ENCODE peak calls at places on chromosomes 11 and 22, in seven cellular contexts. U, X, H, A, F, S and I are unnamed samples.

GRCh38 chr11:78350101-78350645 is 67.4 kb downstream of the GAB2 start:
- DNase-seq in U (no peak), X (no peak), H (peak; percentile 30), A (peak; percentile 76), F (peak; percentile 19), S (no peak), I (peak; percentile 41)

GRCh38 chr11:28858076-28858475 is 749.9 kb downstream of the METTL15 start:
- DNase-seq in U (no peak), X (no peak), H (no peak), A (no peak), F (no peak), S (no peak), I (no peak)

GRCh38 chr22:23438216-23438615 is 141.9 kb downstream of the IGLL1 start:
- DNase-seq in U (no peak), X (no peak), H (no peak), A (no peak), F (no peak), S (no peak), I (no peak)

GRCh38 chr11:24155792-24156191 is 341.1 kb upstream of the LUZP2 start:
- DNase-seq in U (no peak), X (peak; percentile 23), H (no peak), A (peak; percentile 37), F (no peak), S (no peak), I (peak; percentile 40)

GRCh38 chr22:22678970-22679369 is 34.6 kb downstream of the GGTLC2 start:
- DNase-seq in U (no peak), X (no peak), H (no peak), A (no peak), F (no peak), S (no peak), I (no peak)

GRCh38 chr11:24679686-24680318 is 182.9 kb downstream of the LUZP2 start:
- DNase-seq in U (no peak), X (no peak), H (no peak), A (peak; percentile 15), F (no peak), S (no peak), I (no peak)

GRCh38 chr11:1234054-1234720 is 11.3 kb downstream of the MUC5B start:
- DNase-seq in U (no peak), X (peak; percentile 1), H (no peak), A (no peak), F (peak; percentile 13), S (no peak), I (no peak)

GRCh38 chr11:112085822-112086421 is 634 bp downstream of the TIMM8B start:
- DNase-seq in U (no peak), X (peak; percentile 21), H (peak; percentile 19), A (no peak), F (peak; percentile 37), S (peak; percentile 39), I (no peak)

GRCh38 chr11:60343094-60343704 is 16.1 kb downstream of the MS4A6E start:
- DNase-seq in U (no peak), X (no peak), H (no peak), A (peak; percentile 11), F (no peak), S (peak; percentile 13), I (no peak)

GRCh38 chr11:110075087-110075821 is 17.9 kb upstream of the ZC3H12C start:
- DNase-seq in U (peak; percentile 25), X (peak; percentile 48), H (no peak), A (no peak), F (no peak), S (no peak), I (no peak)

GRCh38 chr11:69655479-69656394 is 14.8 kb downstream of the CCND1 start:
- DNase-seq in U (no peak), X (peak; percentile 55), H (no peak), A (no peak), F (no peak), S (no peak), I (peak; percentile 44)

GRCh38 chr11:65975771-65976170 is 14.2 kb downstream of the SART1 start:
- DNase-seq in U (no peak), X (no peak), H (no peak), A (no peak), F (no peak), S (no peak), I (no peak)

GRCh38 chr22:41094036-41094435 is 1.6 kb downstream of the EP300 start:
- DNase-seq in U (no peak), X (no peak), H (no peak), A (peak; percentile 54), F (peak; percentile 39), S (peak; percentile 25), I (peak; percentile 14)

GRCh38 chr11:91299980-91300379 is 924.6 kb upstream of the FAT3 start:
- DNase-seq in U (no peak), X (no peak), H (no peak), A (no peak), F (no peak), S (no peak), I (no peak)

GRCh38 chr11:28529046-28529445 is 420.9 kb downstream of the METTL15 start:
- DNase-seq in U (no peak), X (no peak), H (no peak), A (no peak), F (no peak), S (peak; percentile 23), I (no peak)

GRCh38 chr11:131867457-131868257 is 497.2 kb downstream of the NTM start:
- DNase-seq in U (peak; percentile 33), X (peak; percentile 15), H (peak; percentile 19), A (peak; percentile 84), F (peak; percentile 47), S (peak; percentile 66), I (peak; percentile 72)

GRCh38 chr11:111540114-111540920 is at the start of gene LAYN:
- DNase-seq in U (no peak), X (peak; percentile 76), H (peak; percentile 69), A (peak; percentile 72), F (peak; percentile 46), S (peak; percentile 55), I (no peak)

GRCh38 chr22:49297286-49297870 is 530.3 kb downstream of the BRD1 start:
- DNase-seq in U (no peak), X (no peak), H (no peak), A (no peak), F (no peak), S (no peak), I (no peak)

GRCh38 chr22:43289551-43289963 is 53.6 kb downstream of the SCUBE1 start:
- DNase-seq in U (no peak), X (no peak), H (no peak), A (no peak), F (no peak), S (no peak), I (no peak)

GRCh38 chr11:73478737-73479347 is 102.6 kb downstream of the RELT start:
- DNase-seq in U (no peak), X (peak; percentile 34), H (no peak), A (peak; percentile 40), F (no peak), S (peak; percentile 38), I (no peak)

GRCh38 chr11:33500865-33501479 is 199.7 kb downstream of the C11orf91 start:
- DNase-seq in U (no peak), X (no peak), H (no peak), A (peak; percentile 72), F (no peak), S (peak; percentile 76), I (no peak)

GRCh38 chr11:57546869-57547518 is 9.6 kb downstream of the SMTNL1 start:
- DNase-seq in U (no peak), X (peak; percentile 9), H (no peak), A (peak; percentile 64), F (no peak), S (no peak), I (peak; percentile 60)

DNA sequence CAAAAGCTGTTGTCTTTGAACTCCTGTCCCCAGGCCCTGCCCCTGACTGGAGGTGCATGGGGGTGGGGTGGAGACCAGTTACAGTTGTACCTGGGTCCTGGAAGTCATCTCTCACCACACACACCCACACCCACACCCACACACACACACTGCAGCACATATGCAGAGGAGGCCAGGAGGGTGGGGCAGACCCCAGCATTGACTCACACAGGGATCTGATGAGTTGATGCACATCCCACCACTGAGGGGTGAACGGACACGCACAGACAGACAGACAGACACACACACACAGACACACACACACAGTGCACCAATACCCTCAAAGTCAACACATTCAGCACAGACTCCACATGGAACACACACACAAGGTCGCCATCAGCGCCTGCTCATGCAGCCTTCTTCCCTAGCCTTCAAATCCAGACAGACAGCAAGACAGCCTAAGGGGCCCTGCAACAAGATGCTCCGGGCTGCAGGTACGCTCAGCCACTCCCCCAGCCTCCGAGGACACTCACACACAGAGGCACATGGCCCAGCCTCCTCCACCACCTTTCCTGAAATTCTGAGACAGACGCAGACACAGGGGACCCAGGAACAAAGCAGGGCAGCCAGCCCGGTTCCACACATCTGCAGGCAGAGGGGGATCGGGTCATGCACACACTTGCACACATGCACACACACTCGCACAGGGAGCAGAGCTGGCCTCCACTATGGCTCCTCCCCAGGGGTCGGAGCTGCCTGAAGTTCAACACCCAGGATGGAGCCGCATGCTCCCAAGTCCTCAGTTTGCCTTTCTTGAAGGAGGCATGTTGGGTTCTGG is 26.5 kb downstream of the SYT7 start:
- DNase-seq in U (no peak), X (no peak), H (no peak), A (no peak), F (no peak), S (no peak), I (no peak)
- H3K4me1 ChIP-seq in U (no peaks in the 10 kb centered on the region), X (peaks cover 10% of the 10 kb centered on the region), H (no peaks in the 10 kb centered on the region), A (peaks cover 26% of the 10 kb centered on the region), F (peaks cover 6% of the 10 kb centered on the region), S (peaks cover 25% of the 10 kb centered on the region), I (no peaks in the 10 kb centered on the region)

GRCh38 chr11:36487619-36488018 is 22.5 kb downstream of the TRAF6 start:
- DNase-seq in U (no peak), X (no peak), H (no peak), A (no peak), F (no peak), S (no peak), I (no peak)
- H3K27me3 ChIP-seq in U (no peaks in the 10 kb centered on the region), X (no peaks in the 10 kb centered on the region), H (no peaks in the 10 kb centered on the region), A (no peaks in the 10 kb centered on the region), F (no peaks in the 10 kb centered on the region), S (no peaks in the 10 kb centered on the region), I (no peaks in the 10 kb centered on the region)

GRCh38 chr22:39318507-39319283 is 728 bp downstream of the RPL3 start:
- DNase-seq in U (no peak), X (no peak), H (no peak), A (peak; percentile 54), F (peak; percentile 44), S (peak; percentile 56), I (no peak)

GRCh38 chr22:39317084-39317755 is 2.2 kb downstream of the RPL3 start:
- DNase-seq in U (no peak), X (no peak), H (no peak), A (no peak), F (peak; percentile 60), S (no peak), I (no peak)

GRCh38 chr22:39319284-39320170 is at the start of gene RPL3:
- DNase-seq in U (peak; percentile 95), X (peak; percentile 95), H (peak; percentile 97), A (peak; percentile 97), F (peak; percentile 96), S (peak; percentile 98), I (peak; percentile 93)

GRCh38 chr22:39316440-39317083 is 2.9 kb downstream of the RPL3 start:
- DNase-seq in U (peak; percentile 82), X (peak; percentile 87), H (peak; percentile 82), A (peak; percentile 88), F (peak; percentile 79), S (peak; percentile 83), I (peak; percentile 69)

GRCh38 chr22:39317756-39318506 is 1.5 kb downstream of the RPL3 start:
- DNase-seq in U (no peak), X (no peak), H (no peak), A (no peak), F (no peak), S (no peak), I (no peak)
- H3K4me1 ChIP-seq in U (peaks cover 29% of the 10 kb centered on the region), X (peaks cover 5% of the 10 kb centered on the region), H (no peaks in the 10 kb centered on the region), A (peaks cover 32% of the 10 kb centered on the region), F (peaks cover 42% of the 10 kb centered on the region), S (peaks cover 15% of the 10 kb centered on the region), I (peaks cover 23% of the 10 kb centered on the region)

GRCh38 chr11:75663808-75664207 is 5.0 kb downstream of the MAP6 start:
- DNase-seq in U (no peak), X (no peak), H (no peak), A (peak; percentile 43), F (no peak), S (no peak), I (no peak)
- H3K27me3 ChIP-seq in U (no peaks in the 10 kb centered on the region), X (peaks cover 27% of the 10 kb centered on the region), H (no peaks in the 10 kb centered on the region), A (peaks cover 48% of the 10 kb centered on the region), F (peaks cover 78% of the 10 kb centered on the region), S (peaks cover 68% of the 10 kb centered on the region), I (no peaks in the 10 kb centered on the region)